ENCODE peak calls at places on chromosomes 6 and 20, in nine cellular contexts. D, Z, A, P, I, M, U, K and J are unnamed samples.
A peak's percentile ranks its signal among the peaks of the same experiment; 100 is the strongest.

GRCh38 chr6:87658516-87658915 is 43.5 kb downstream of the AKIRIN2 start:
- DNase-seq in U (no peak), Z (no peak), K (no peak), A (no peak), M (no peak), I (no peak), D (no peak), P (no peak), J (no peak)

GRCh38 chr6:36350681-36351091 is 14.0 kb upstream of the BNIP5 start:
- DNase-seq in M (no peak), A (peak; percentile 27), U (peak; percentile 92), P (no peak), Z (no peak), D (no peak), K (no peak), I (no peak), J (peak; percentile 61)

GRCh38 chr20:49452011-49452482 is 30.4 kb downstream of the KCNB1 start:
- DNase-seq in I (no peak), M (no peak), D (no peak), K (no peak), Z (no peak), P (no peak), A (no peak), U (no peak), J (no peak)

GRCh38 chr6:44428682-44429081 is 41.2 kb downstream of the CDC5L start:
- DNase-seq in K (no peak), P (no peak), A (no peak), D (no peak), U (peak; percentile 9), Z (no peak), I (no peak), M (no peak), J (no peak)

GRCh38 chr6:43297644-43298564 is at the start of gene SLC22A7:
- DNase-seq in K (no peak), A (no peak), P (no peak), Z (no peak), M (no peak), D (peak; percentile 74), U (no peak), I (peak; percentile 47), J (no peak)

GRCh38 chr6:15897063-15897934 is 231.6 kb upstream of the MYLIP start:
- DNase-seq in K (peak; percentile 56), Z (no peak), D (peak; percentile 23), A (no peak), I (peak; percentile 23), U (peak; percentile 5), M (no peak), P (no peak), J (no peak)

GRCh38 chr6:170152111-170152926 is 138.6 kb downstream of the DLL1 start:
- DNase-seq in D (peak; percentile 49), M (no peak), A (peak; percentile 15), I (peak; percentile 51), U (no peak), K (no peak), Z (no peak), P (no peak), J (peak; percentile 79)

GRCh38 chr6:41428995-41429417 is 93.6 kb downstream of the NCR2 start:
- DNase-seq in U (peak; percentile 18), K (peak; percentile 88), Z (no peak), D (peak; percentile 34), P (no peak), M (no peak), I (no peak), A (peak; percentile 54), J (no peak)

GRCh38 chr20:10922941-10923340 is 249.1 kb upstream of the JAG1 start:
- DNase-seq in D (no peak), K (no peak), M (peak; percentile 60), P (no peak), Z (no peak), A (peak; percentile 56), I (no peak), U (peak; percentile 96), J (no peak)

GRCh38 chr6:74871757-74872156 is 334.1 kb downstream of the COL12A1 start:
- DNase-seq in P (no peak), M (no peak), D (no peak), K (no peak), I (no peak), Z (no peak), U (peak; percentile 63), A (peak; percentile 52), J (no peak)

GRCh38 chr6:139027620-139028182 is 844 bp upstream of the ABRACL start:
- DNase-seq in K (peak; percentile 85), D (no peak), A (peak; percentile 54), U (peak; percentile 63), M (no peak), Z (no peak), I (no peak), P (peak; percentile 70), J (peak; percentile 67)

GRCh38 chr20:25574411-25574810 is 10.9 kb downstream of the NINL start:
- DNase-seq in K (peak; percentile 44), Z (no peak), U (peak; percentile 52), D (no peak), M (no peak), I (no peak), A (peak; percentile 62), P (no peak), J (no peak)

GRCh38 chr20:62508641-62509051 is 32.9 kb upstream of the GATA5 start:
- DNase-seq in U (no peak), I (no peak), D (no peak), P (no peak), M (no peak), Z (no peak), K (peak; percentile 40), A (peak; percentile 77), J (no peak)

GRCh38 chr6:99285881-99286280 is 63.6 kb downstream of the FAXC start:
- DNase-seq in Z (no peak), M (no peak), U (no peak), P (no peak), A (no peak), D (no peak), I (no peak), K (no peak), J (no peak)

GRCh38 chr6:39051399-39052122 is 3.0 kb downstream of the GLP1R start:
- DNase-seq in A (no peak), Z (no peak), U (no peak), I (no peak), D (no peak), P (no peak), M (no peak), K (peak; percentile 63), J (no peak)

GRCh38 chr6:48560408-48560807 is 449.4 kb upstream of the PTCHD4 start:
- DNase-seq in P (no peak), I (no peak), K (no peak), U (peak; percentile 22), D (no peak), M (no peak), A (peak; percentile 14), Z (no peak), J (no peak)

GRCh38 chr6:4351857-4352669 is 216.7 kb upstream of the ECI2 start:
- DNase-seq in U (peak; percentile 95), P (no peak), A (peak; percentile 7), M (peak; percentile 51), D (no peak), I (peak; percentile 30), Z (no peak), K (peak; percentile 30), J (no peak)

GRCh38 chr6:108526739-108527174 is 34.0 kb upstream of the FOXO3 start:
- DNase-seq in P (peak; percentile 52), Z (no peak), U (peak; percentile 62), I (peak; percentile 19), M (no peak), D (no peak), K (peak; percentile 69), A (peak; percentile 47), J (peak; percentile 70)

GRCh38 chr6:138307816-138308727 is 69.6 kb upstream of the SMIM28 start:
- DNase-seq in A (peak; percentile 53), K (no peak), M (no peak), Z (no peak), I (peak; percentile 37), U (no peak), D (no peak), P (no peak), J (no peak)

GRCh38 chr6:117548797-117549301 is 53.5 kb downstream of the GOPC start:
- DNase-seq in A (no peak), D (no peak), M (no peak), I (no peak), U (peak; percentile 73), P (peak; percentile 36), Z (no peak), K (no peak), J (no peak)

GRCh38 chr20:38806855-38807655 is 1.6 kb downstream of the PPP1R16B start:
- DNase-seq in U (no peak), Z (peak; percentile 42), K (peak; percentile 40), A (no peak), I (no peak), D (no peak), M (no peak), P (peak; percentile 46), J (peak; percentile 77)

GRCh38 chr6:33144373-33144772 is 47.9 kb downstream of the COL11A2 start:
- DNase-seq in I (no peak), Z (no peak), D (no peak), U (no peak), P (no peak), A (no peak), K (peak; percentile 59), M (no peak), J (no peak)

GRCh38 chr6:10759312-10759839 is 11.8 kb downstream of the TMEM14B start:
- DNase-seq in M (peak; percentile 83), U (peak; percentile 96), K (peak; percentile 63), I (no peak), D (no peak), P (peak; percentile 63), A (peak; percentile 84), Z (no peak), J (no peak)

GRCh38 chr20:63329331-63330083 is 31.6 kb downstream of the CHRNA4 start:
- DNase-seq in K (no peak), Z (no peak), D (no peak), A (no peak), I (no peak), P (no peak), U (no peak), M (no peak), J (no peak)

GRCh38 chr6:11734861-11735652 is 43.5 kb downstream of the ADTRP start:
- DNase-seq in Z (no peak), P (no peak), U (no peak), A (no peak), I (no peak), K (peak; percentile 25), D (no peak), M (no peak), J (no peak)

GRCh38 chr20:36377348-36378326 is 71.5 kb downstream of the DLGAP4 start:
- DNase-seq in D (no peak), P (peak; percentile 91), M (no peak), U (no peak), A (no peak), Z (no peak), K (no peak), I (no peak), J (no peak)

GRCh38 chr6:74579794-74580193 is 626.1 kb downstream of the COL12A1 start:
- DNase-seq in I (no peak), Z (no peak), U (no peak), D (no peak), P (no peak), A (no peak), K (no peak), M (no peak), J (no peak)

GRCh38 chr6:118177720-118178119 is 270.7 kb downstream of the SLC35F1 start:
- DNase-seq in D (no peak), U (no peak), M (no peak), K (no peak), I (no peak), P (no peak), A (no peak), Z (no peak), J (no peak)

GRCh38 chr6:34888441-34888820 is 589 bp upstream of the TAF11 start:
- DNase-seq in P (no peak), K (no peak), U (no peak), A (peak; percentile 56), I (no peak), Z (no peak), M (no peak), D (no peak), J (no peak)

GRCh38 chr6:70846207-70846835 is 110.5 kb downstream of the B3GAT2 start:
- DNase-seq in M (no peak), D (no peak), K (no peak), Z (no peak), I (no peak), U (no peak), A (no peak), P (no peak), J (no peak)

GRCh38 chr20:17895641-17896246 is 72.8 kb downstream of the SNX5 start:
- DNase-seq in P (no peak), K (peak; percentile 45), I (no peak), M (no peak), D (no peak), U (peak; percentile 70), A (no peak), Z (no peak), J (peak; percentile 48)